ENCODE peak calls at places on chromosomes 12 and 14, in ten cellular contexts. E is MM.1S; X is astrocyte; W is cardiac muscle cell; O is activated naive CD8-positive, alpha-beta T cell treated with anti-CD3 and anti-CD28 coated beads, Interleukin-2, amount 50 U/mL, for 24 hours; H is GM10248; D is cardiac fibroblast; T is GM04504; P is activated CD8-positive, alpha-beta T cell treated with anti-CD3 and anti-CD28 coated beads, Interleukin-2, amount 10 ng/mL, durations not matched to agents 7 days and 5 days; I is astrocyte of the spinal cord. F is an unnamed sample.

GRCh38 chr14:54435500-54435981 is 5.6 kb downstream of the CNIH1 start:
- DNase-seq in E (no peak), X (peak; percentile 89), W (no peak), O (peak; percentile 25), H (peak; percentile 20), D (peak; percentile 57), T (no peak), P (no peak), I (peak; percentile 50), F (no peak)

GRCh38 chr12:47803196-47803875 is 16.4 kb downstream of the HDAC7 start:
- DNase-seq in E (no peak), X (no peak), W (no peak), O (no peak), H (no peak), D (no peak), T (no peak), P (no peak), I (no peak), F (no peak)

GRCh38 chr12:108239378-108239777 is 99.7 kb downstream of the CMKLR1 start:
- DNase-seq in E (no peak), X (no peak), W (no peak), O (no peak), H (no peak), D (no peak), T (no peak), P (no peak), I (no peak), F (no peak)

GRCh38 chr14:61706096-61706690 is 10.9 kb downstream of the HIF1A start:
- DNase-seq in E (no peak), X (no peak), W (no peak), O (no peak), H (no peak), D (peak; percentile 54), T (no peak), P (no peak), I (peak; percentile 24), F (no peak)

GRCh38 chr14:23071244-23071974 is 14.1 kb upstream of the CDH24 start:
- DNase-seq in E (peak; percentile 60), X (peak; percentile 93), W (peak; percentile 93), O (peak; percentile 80), H (peak; percentile 88), D (peak; percentile 97), T (peak; percentile 82), P (peak; percentile 89), I (peak; percentile 95), F (peak; percentile 42)

GRCh38 chr12:95173392-95174251 is 43.6 kb downstream of the FGD6 start:
- DNase-seq in E (no peak), X (peak; percentile 95), W (peak; percentile 80), O (no peak), H (no peak), D (peak; percentile 90), T (peak; percentile 20), P (no peak), I (peak; percentile 83), F (no peak)

GRCh38 chr12:98701166-98701565 is 56.1 kb downstream of the APAF1 start:
- DNase-seq in E (no peak), X (peak; percentile 39), W (no peak), O (no peak), H (no peak), D (no peak), T (no peak), P (no peak), I (peak; percentile 22), F (no peak)

GRCh38 chr14:75424496-75424895 is 3.3 kb upstream of the JDP2 start:
- DNase-seq in E (no peak), X (no peak), W (no peak), O (no peak), H (no peak), D (no peak), T (no peak), P (no peak), I (no peak), F (no peak)

GRCh38 chr14:103362780-103363179 is 22.4 kb upstream of the MARK3 start:
- DNase-seq in E (no peak), X (no peak), W (no peak), O (no peak), H (no peak), D (no peak), T (no peak), P (no peak), I (no peak), F (no peak)

GRCh38 chr12:105109465-105110212 is 2.1 kb downstream of the WASHC4 start:
- DNase-seq in E (peak; percentile 50), X (peak; percentile 46), W (no peak), O (no peak), H (no peak), D (peak; percentile 24), T (no peak), P (peak; percentile 31), I (peak; percentile 32), F (no peak)

GRCh38 chr12:84704851-84705250 is 207.7 kb downstream of the SLC6A15 start:
- DNase-seq in E (no peak), X (no peak), W (no peak), O (no peak), H (no peak), D (no peak), T (no peak), P (no peak), I (no peak), F (no peak)

GRCh38 chr12:94020335-94020734 is 128.0 kb upstream of the PLXNC1 start:
- DNase-seq in E (no peak), X (no peak), W (no peak), O (no peak), H (no peak), D (no peak), T (no peak), P (no peak), I (no peak), F (no peak)

GRCh38 chr12:114682920-114683708 is 861 bp downstream of the TBX3 start:
- DNase-seq in E (no peak), X (no peak), W (peak; percentile 73), O (no peak), H (no peak), D (peak; percentile 48), T (no peak), P (no peak), I (no peak), F (no peak)

GRCh38 chr12:105831372-105831771 is 307.4 kb downstream of the NUAK1 start:
- DNase-seq in E (no peak), X (no peak), W (no peak), O (no peak), H (no peak), D (no peak), T (no peak), P (no peak), I (no peak), F (no peak)

GRCh38 chr14:91350813-91351507 is 66.7 kb downstream of the CCDC88C start:
- DNase-seq in E (peak; percentile 88), X (no peak), W (no peak), O (peak; percentile 57), H (peak; percentile 75), D (no peak), T (no peak), P (peak; percentile 85), I (no peak), F (peak; percentile 44)

GRCh38 chr12:22899184-22899583 is 274.2 kb downstream of the ETNK1 start:
- DNase-seq in E (no peak), X (no peak), W (no peak), O (no peak), H (no peak), D (no peak), T (no peak), P (no peak), I (no peak), F (no peak)

GRCh38 chr12:47939009-47939601 is 24.3 kb upstream of the TMEM106C start:
- DNase-seq in E (no peak), X (no peak), W (no peak), O (no peak), H (no peak), D (no peak), T (no peak), P (no peak), I (no peak), F (no peak)

GRCh38 chr12:124774462-124775167 is 89.0 kb downstream of the SCARB1 start:
- DNase-seq in E (peak; percentile 67), X (peak; percentile 99), W (no peak), O (peak; percentile 74), H (peak; percentile 74), D (peak; percentile 96), T (peak; percentile 89), P (peak; percentile 82), I (peak; percentile 99), F (peak; percentile 59)

GRCh38 chr14:89912667-89913211 is 41.8 kb downstream of the EFCAB11 start:
- DNase-seq in E (no peak), X (peak; percentile 98), W (no peak), O (no peak), H (no peak), D (peak; percentile 97), T (peak; percentile 98), P (no peak), I (peak; percentile 96), F (no peak)

GRCh38 chr12:119338593-119339363 is 4.2 kb downstream of the CCDC60 start:
- DNase-seq in E (no peak), X (no peak), W (no peak), O (no peak), H (no peak), D (no peak), T (no peak), P (no peak), I (no peak), F (no peak)

GRCh38 chr14:77086017-77086727 is 11.9 kb upstream of the CIPC start:
- DNase-seq in E (peak; percentile 65), X (peak; percentile 69), W (peak; percentile 46), O (no peak), H (peak; percentile 46), D (peak; percentile 53), T (no peak), P (no peak), I (peak; percentile 60), F (no peak)

GRCh38 chr12:43921666-43922337 is 85.9 kb downstream of the TMEM117 start:
- DNase-seq in E (no peak), X (peak; percentile 31), W (no peak), O (no peak), H (no peak), D (no peak), T (peak; percentile 17), P (no peak), I (peak; percentile 24), F (no peak)

GRCh38 chr14:103231376-103232019 is 102.5 kb upstream of the EIF5 start:
- DNase-seq in E (no peak), X (no peak), W (no peak), O (no peak), H (no peak), D (no peak), T (no peak), P (no peak), I (no peak), F (no peak)

GRCh38 chr12:34526946-34527345 is 504.6 kb downstream of the ALG10 start:
- DNase-seq in E (no peak), X (no peak), W (no peak), O (no peak), H (no peak), D (no peak), T (no peak), P (no peak), I (no peak), F (no peak)

GRCh38 chr14:102672410-102672960 is 80.0 kb downstream of the RCOR1 start:
- DNase-seq in E (no peak), X (no peak), W (no peak), O (no peak), H (no peak), D (no peak), T (no peak), P (no peak), I (no peak), F (no peak)

GRCh38 chr12:77591959-77592358 is 238.7 kb upstream of the NAV3 start:
- DNase-seq in E (no peak), X (no peak), W (peak; percentile 74), O (no peak), H (no peak), D (no peak), T (no peak), P (no peak), I (no peak), F (no peak)

GRCh38 chr12:9347328-9348127 is 139.3 kb upstream of the PZP start:
- DNase-seq in E (no peak), X (peak; percentile 65), W (no peak), O (peak; percentile 27), H (no peak), D (peak; percentile 39), T (no peak), P (no peak), I (peak; percentile 55), F (no peak)

F was measured in stimulated activated effector memory CD8-positive, alpha-beta T cell treated with anti-CD3 and anti-CD28 coated beads, Interleukin-12 subunit alpha, Interleukin-12 subunit beta, amount 100 ng/mL, for 72 hours.